ENCODE peak calls at places on chromosomes 13 and 19, in ten cellular contexts. B is hepatocyte; D is neural progenitor cell; G is left ventricle myocardium inferior; Z is endodermal cell; X is Peyer's patch; M is CD4-positive, alpha-beta memory T cell; U is uterus; P is MM.1S; S is AG04450. E is an unnamed sample.
A peak's percentile ranks its signal among the peaks of the same experiment; 100 is the strongest.

GRCh38 chr13:34277971-34278370 is 460.0 kb downstream of the RFC3 start:
- DNase-seq in Z (no peak), X (no peak), U (no peak), S (no peak), D (no peak), G (no peak), B (no peak), P (no peak), M (no peak), E (no peak)

GRCh38 chr19:48933382-48933932 is at the start of gene DHDH:
- DNase-seq in B (peak; percentile 93), G (peak; percentile 67), X (peak; percentile 77), U (peak; percentile 64), Z (peak; percentile 98), M (peak; percentile 86), P (peak; percentile 95), D (peak; percentile 97), S (no peak), E (peak; percentile 92)

GRCh38 chr19:32599736-32600157 is 18.8 kb downstream of the PDCD5 start:
- DNase-seq in P (peak; percentile 52), S (peak; percentile 36), B (peak; percentile 71), D (peak; percentile 77), M (peak; percentile 53), G (no peak), X (no peak), U (no peak), Z (peak; percentile 55), E (no peak)

GRCh38 chr13:42751693-42752092 is 29.7 kb upstream of the FAM216B start:
- DNase-seq in S (no peak), D (no peak), M (no peak), B (no peak), X (no peak), P (no peak), U (no peak), G (no peak), Z (no peak), E (no peak)

GRCh38 chr13:30835442-30835841 is 70.6 kb upstream of the MEDAG start:
- DNase-seq in S (peak; percentile 61), D (no peak), U (no peak), Z (no peak), G (no peak), M (no peak), X (no peak), P (no peak), B (peak; percentile 75), E (peak; percentile 60)

GRCh38 chr13:39971526-39971925 is 316.1 kb downstream of the COG6 start:
- DNase-seq in S (no peak), D (no peak), P (no peak), G (no peak), M (no peak), B (no peak), U (no peak), X (no peak), Z (no peak), E (no peak)

GRCh38 chr13:37681295-37682032 is 82.9 kb upstream of the POSTN start:
- DNase-seq in M (no peak), X (no peak), B (no peak), G (no peak), U (no peak), S (peak; percentile 38), Z (no peak), P (no peak), D (no peak), E (no peak)

GRCh38 chr13:50366488-50367174 is 351.4 kb downstream of the KCNRG start:
- DNase-seq in B (no peak), X (no peak), Z (no peak), M (no peak), D (no peak), P (no peak), U (no peak), G (no peak), S (no peak), E (no peak)

GRCh38 chr19:39212377-39212742 is 8.3 kb upstream of the SYCN start:
- DNase-seq in G (peak; percentile 24), M (peak; percentile 48), B (no peak), P (peak; percentile 18), Z (peak; percentile 86), S (no peak), U (no peak), X (peak; percentile 36), D (peak; percentile 71), E (no peak)

GRCh38 chr13:82625753-82626152 is 1256.5 kb downstream of the SLITRK1 start:
- DNase-seq in D (no peak), G (no peak), M (no peak), B (no peak), S (no peak), Z (no peak), U (no peak), X (no peak), P (no peak), E (no peak)

GRCh38 chr13:98254541-98254940 is 77.5 kb upstream of the RNF113B start:
- DNase-seq in P (no peak), G (no peak), Z (peak; percentile 25), M (no peak), S (no peak), B (no peak), X (no peak), D (no peak), U (no peak), E (no peak)

GRCh38 chr13:84358601-84359000 is 476.3 kb upstream of the SLITRK1 start:
- DNase-seq in U (no peak), M (no peak), X (no peak), G (no peak), Z (no peak), B (no peak), S (no peak), D (no peak), P (no peak), E (no peak)

GRCh38 chr13:27276188-27276587 is 5.6 kb downstream of the RASL11A start:
- DNase-seq in G (no peak), U (no peak), D (no peak), B (no peak), M (no peak), P (no peak), Z (no peak), S (no peak), X (no peak), E (no peak)

GRCh38 chr13:113783966-113784644 is 25.1 kb downstream of the TMEM255B start:
- DNase-seq in P (no peak), S (no peak), G (no peak), M (no peak), U (no peak), D (no peak), X (no peak), B (no peak), Z (no peak), E (no peak)

GRCh38 chr19:10549733-10550132 is 6.0 kb downstream of the ATG4D start:
- DNase-seq in G (no peak), Z (no peak), B (no peak), M (no peak), P (no peak), X (no peak), D (no peak), S (no peak), U (no peak), E (no peak)

GRCh38 chr19:46745521-46746280 is at the start of gene FKRP:
- DNase-seq in B (peak; percentile 60), M (no peak), X (peak; percentile 38), G (peak; percentile 48), D (peak; percentile 69), U (no peak), P (no peak), Z (peak; percentile 76), S (no peak), E (no peak)

GRCh38 chr13:41075034-41075433 is 13.7 kb downstream of the WBP4 start:
- DNase-seq in B (peak; percentile 67), X (peak; percentile 38), M (peak; percentile 42), P (peak; percentile 21), S (no peak), Z (no peak), D (peak; percentile 46), U (no peak), G (no peak), E (no peak)

GRCh38 chr19:38420935-38421334 is 5.1 kb downstream of the RASGRP4 start:
- DNase-seq in U (no peak), B (no peak), X (no peak), M (no peak), D (no peak), S (no peak), Z (no peak), G (no peak), P (no peak), E (no peak)

DNA sequence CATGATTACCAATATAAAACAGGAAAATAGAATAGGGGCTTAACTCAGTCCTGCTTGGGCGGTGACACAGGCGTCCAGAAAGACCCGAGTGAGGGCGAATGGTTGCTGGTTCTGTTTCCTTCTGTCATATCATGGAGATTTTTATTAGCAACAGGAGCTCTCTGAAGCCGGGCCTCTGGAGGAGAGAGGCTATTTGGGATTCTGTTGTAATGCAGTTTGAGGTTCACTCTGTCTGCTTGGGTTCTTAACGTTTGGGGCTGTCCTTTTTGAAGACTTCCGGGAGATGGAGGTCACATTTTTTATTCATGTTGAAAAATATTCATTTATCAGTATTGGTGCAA is 115.7 kb upstream of the ZNF536 start:
- DNase-seq in P (no peak), X (no peak), D (no peak), G (no peak), S (no peak), M (no peak), B (no peak), Z (peak; percentile 52), U (no peak), E (no peak)
- H3K4me3 ChIP-seq in P (no peak overlapping the region), X (no peak overlapping the region), D (no peak overlapping the region), G (no peak overlapping the region), S (no peak overlapping the region), M (no peak overlapping the region), B (no peak overlapping the region), Z (no peak overlapping the region), U (no peak overlapping the region), E (no peak overlapping the region)

GRCh38 chr19:22116760-22117159 is 64.5 kb downstream of the ZNF257 start:
- DNase-seq in X (no peak), M (no peak), B (no peak), D (no peak), Z (no peak), U (no peak), S (no peak), P (no peak), G (no peak), E (no peak)
- H3K9me3 ChIP-seq in X (no peaks in the 10 kb centered on the region), M (no peaks in the 10 kb centered on the region), B (no peaks in the 10 kb centered on the region), D (peaks cover 28% of the 10 kb centered on the region), Z (peaks cover 88% of the 10 kb centered on the region), U (no peaks in the 10 kb centered on the region), S (peaks cover 27% of the 10 kb centered on the region), P (no peaks in the 10 kb centered on the region), G (peaks cover 52% of the 10 kb centered on the region), E (peaks cover 84% of the 10 kb centered on the region)

DNA sequence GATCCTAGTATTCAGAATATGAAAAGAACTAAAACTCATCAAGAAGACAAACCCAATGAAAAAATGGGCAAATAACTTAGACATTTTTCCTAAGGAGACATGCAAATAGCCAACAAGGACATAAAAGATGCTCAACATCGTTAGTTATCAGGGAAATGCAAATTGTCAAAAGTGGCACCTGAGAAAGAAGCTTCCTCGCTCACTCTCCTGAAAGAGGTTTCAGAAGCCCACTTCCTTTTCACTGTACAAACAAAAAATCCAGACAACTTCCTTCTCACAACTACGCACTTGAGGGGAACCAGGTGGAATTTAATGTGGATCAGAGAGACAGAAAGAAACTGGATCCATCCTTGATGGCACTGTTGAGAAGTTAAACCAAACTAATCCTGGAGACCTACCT is 41.5 kb downstream of the KLF12 start:
- DNase-seq in B (no peak), P (no peak), U (no peak), M (no peak), S (no peak), X (no peak), D (no peak), Z (no peak), G (no peak), E (no peak)
- H3K4me3 ChIP-seq in B (no peak overlapping the region), P (no peak overlapping the region), U (no peak overlapping the region), M (no peak overlapping the region), S (no peak overlapping the region), X (no peak overlapping the region), D (no peak overlapping the region), Z (no peak overlapping the region), G (no peak overlapping the region), E (no peak overlapping the region)

GRCh38 chr13:19072543-19072942 is 109.1 kb downstream of the TUBA3C start:
- DNase-seq in G (no peak), Z (no peak), P (no peak), U (no peak), X (no peak), D (no peak), M (no peak), S (no peak), B (no peak), E (no peak)
- H3K9me3 ChIP-seq in G (peaks cover 2% of the 10 kb centered on the region), Z (peaks cover 80% of the 10 kb centered on the region), P (no peaks in the 10 kb centered on the region), U (no peaks in the 10 kb centered on the region), X (no peaks in the 10 kb centered on the region), D (peaks cover 4% of the 10 kb centered on the region), M (no peaks in the 10 kb centered on the region), S (peaks cover 64% of the 10 kb centered on the region), B (no peaks in the 10 kb centered on the region), E (peaks cover 57% of the 10 kb centered on the region)

E was measured in mucosa of descending colon.